ENCODE peak calls at places on chromosomes 5 and 9, in six cellular contexts. D, P, C, Z, K and X are unnamed samples.
A peak's percentile ranks its signal among the peaks of the same experiment; 100 is the strongest.

GRCh38 chr9:76658510-76659231 is 105.6 kb upstream of the PCA3 start:
- DNase-seq in C (peak; percentile 39), Z (peak; percentile 89), K (peak; percentile 26), P (peak; percentile 74), D (peak; percentile 76), X (no peak)

GRCh38 chr9:135080286-135081263 is 6.9 kb upstream of the OLFM1 start:
- DNase-seq in K (no peak), Z (no peak), C (no peak), P (no peak), D (no peak), X (no peak)

GRCh38 chr9:26949604-26950003 is 2.6 kb upstream of the PLAA start:
- DNase-seq in D (peak; percentile 24), K (peak; percentile 64), P (peak; percentile 33), C (peak; percentile 42), Z (no peak), X (no peak)

GRCh38 chr9:1170918-1171317 is 120.8 kb downstream of the DMRT2 start:
- DNase-seq in Z (no peak), D (no peak), P (no peak), K (no peak), C (no peak), X (no peak)

GRCh38 chr5:171650605-171651004 is 135.0 kb upstream of the SMIM23 start:
- DNase-seq in Z (no peak), D (no peak), K (no peak), C (no peak), P (no peak), X (no peak)

GRCh38 chr5:172534229-172535169 is 80.2 kb upstream of the SH3PXD2B start:
- DNase-seq in D (no peak), P (peak; percentile 42), C (peak; percentile 14), Z (no peak), K (peak; percentile 4), X (no peak)

GRCh38 chr5:92909545-92909962 is 671.5 kb downstream of the NR2F1-AS1 start:
- DNase-seq in P (peak; percentile 18), Z (peak; percentile 31), K (no peak), D (peak; percentile 11), C (peak; percentile 29), X (no peak)

GRCh38 chr5:65213921-65214525 is 267.7 kb downstream of the ADAMTS6 start:
- DNase-seq in P (peak; percentile 38), C (peak; percentile 45), K (peak; percentile 26), Z (peak; percentile 46), D (peak; percentile 39), X (no peak)

GRCh38 chr5:138282918-138283742 is 8.7 kb upstream of the GFRA3 start:
- DNase-seq in K (peak; percentile 34), D (peak; percentile 67), P (peak; percentile 67), C (peak; percentile 30), Z (peak; percentile 65), X (peak; percentile 17)

GRCh38 chr5:140345919-140346347 is 470 bp downstream of the HBEGF start:
- DNase-seq in C (peak; percentile 56), P (peak; percentile 83), D (peak; percentile 66), K (no peak), Z (peak; percentile 58), X (no peak)

GRCh38 chr5:16550316-16550952 is 66.4 kb downstream of the RETREG1 start:
- DNase-seq in K (peak; percentile 56), Z (peak; percentile 53), C (peak; percentile 96), P (peak; percentile 77), D (peak; percentile 49), X (no peak)

GRCh38 chr9:78786794-78787193 is 489.9 kb downstream of the PSAT1 start:
- DNase-seq in Z (peak; percentile 1), K (no peak), P (peak; percentile 87), C (peak; percentile 33), D (peak; percentile 76), X (no peak)

GRCh38 chr5:135211791-135212190 is 177.8 kb upstream of the PITX1 start:
- DNase-seq in Z (no peak), D (no peak), P (no peak), C (no peak), K (no peak), X (no peak)

GRCh38 chr9:24413651-24414050 is 132.0 kb downstream of the IZUMO3 start:
- DNase-seq in D (no peak), Z (no peak), K (no peak), P (peak; percentile 0), C (peak; percentile 56), X (no peak)

GRCh38 chr9:99431103-99431502 is 209.0 kb downstream of the SEC61B start:
- DNase-seq in D (peak; percentile 66), P (peak; percentile 48), C (no peak), Z (peak; percentile 58), K (no peak), X (no peak)

GRCh38 chr5:57094753-57095683 is 78.8 kb upstream of the GPBP1 start:
- DNase-seq in K (no peak), Z (no peak), D (no peak), P (peak; percentile 6), C (peak; percentile 13), X (peak; percentile 25)

GRCh38 chr5:134893748-134894505 is 11.0 kb upstream of the PCBD2 start:
- DNase-seq in P (no peak), C (no peak), Z (no peak), D (no peak), K (no peak), X (no peak)

GRCh38 chr9:132309056-132309455 is 45.7 kb downstream of the SETX start:
- DNase-seq in D (no peak), Z (no peak), P (no peak), K (no peak), C (no peak), X (no peak)

GRCh38 chr9:26413625-26414024 is 479.0 kb downstream of the CAAP1 start:
- DNase-seq in K (no peak), D (no peak), C (no peak), P (no peak), Z (no peak), X (no peak)

GRCh38 chr9:91844656-91845291 is 105.3 kb downstream of the ROR2 start:
- DNase-seq in P (no peak), C (no peak), K (no peak), Z (no peak), D (no peak), X (no peak)

GRCh38 chr9:111099199-111100005 is 61.1 kb upstream of the LPAR1 start:
- DNase-seq in C (no peak), D (no peak), P (no peak), Z (no peak), K (no peak), X (no peak)

GRCh38 chr9:137021979-137022619 is 5.9 kb downstream of the ABCA2 start:
- DNase-seq in C (peak; percentile 88), K (peak; percentile 92), D (peak; percentile 68), Z (peak; percentile 52), P (peak; percentile 85), X (peak; percentile 84)

GRCh38 chr5:472076-472655 is 29.2 kb downstream of the EXOC3 start:
- DNase-seq in C (no peak), K (no peak), Z (no peak), D (no peak), P (peak; percentile 71), X (no peak)

GRCh38 chr5:147731708-147732551 is 50.6 kb downstream of the JAKMIP2 start:
- DNase-seq in C (no peak), Z (no peak), D (no peak), P (no peak), K (no peak), X (no peak)

GRCh38 chr5:95781101-95781583 is 41.4 kb downstream of the GLRX start:
- DNase-seq in C (peak; percentile 73), K (peak; percentile 62), Z (peak; percentile 89), D (peak; percentile 85), P (peak; percentile 93), X (no peak)

GRCh38 chr5:43729846-43730478 is 127.0 kb downstream of the NNT start:
- DNase-seq in Z (peak; percentile 80), P (peak; percentile 48), K (peak; percentile 7), C (peak; percentile 55), D (peak; percentile 51), X (no peak)

GRCh38 chr9:136926749-136927148 is 17.8 kb downstream of the FBXW5 start:
- DNase-seq in K (no peak), D (no peak), P (no peak), C (no peak), Z (no peak), X (no peak)

GRCh38 chr9:73869261-73869660 is 627.9 kb upstream of the RORB start:
- DNase-seq in D (no peak), P (peak; percentile 24), C (peak; percentile 69), K (no peak), Z (peak; percentile 0), X (peak; percentile 87)

GRCh38 chr9:6552033-6552737 is 93.3 kb downstream of the GLDC start:
- DNase-seq in C (peak; percentile 47), Z (peak; percentile 89), D (peak; percentile 83), K (no peak), P (peak; percentile 8), X (no peak)

GRCh38 chr5:159178978-159179377 is 30.4 kb downstream of the RNF145 start:
- DNase-seq in K (peak; percentile 75), P (peak; percentile 99), D (peak; percentile 99), Z (peak; percentile 99), C (peak; percentile 81), X (peak; percentile 71)

GRCh38 chr9:113471566-113471965 is 8.0 kb downstream of the RGS3 start:
- DNase-seq in C (no peak), P (no peak), D (no peak), K (no peak), Z (no peak), X (no peak)

GRCh38 chr9:138103111-138103823 is 225.7 kb downstream of the CACNA1B start:
- DNase-seq in D (no peak), P (no peak), Z (no peak), K (no peak), C (no peak), X (no peak)
- H3K9ac ChIP-seq in D (no peak overlapping the region), P (no peak overlapping the region), Z (no peak overlapping the region), K (no peak overlapping the region), C (no peak overlapping the region), X (no peak overlapping the region)

DNA sequence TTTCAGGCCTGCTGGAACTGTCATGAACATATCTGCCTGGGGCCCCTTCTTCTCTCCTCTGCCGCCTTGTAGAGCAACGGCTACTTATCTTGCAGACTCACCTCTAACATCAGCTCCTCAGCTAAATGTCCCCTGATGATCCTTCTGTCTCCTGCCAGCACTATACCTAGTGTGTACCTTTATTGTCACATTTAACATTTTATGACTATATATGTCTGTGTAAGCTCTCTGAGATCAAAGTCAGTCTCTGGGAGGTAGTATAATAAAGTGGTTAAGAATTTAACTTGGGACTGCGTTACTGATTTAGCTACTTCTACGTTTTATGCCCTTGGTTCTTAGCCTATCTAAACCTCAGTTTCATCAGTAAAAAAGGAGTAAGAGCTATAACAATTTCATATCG is 2.2 kb downstream of the TMED7 start:
- DNase-seq in K (no peak), D (no peak), Z (no peak), P (no peak), C (no peak), X (no peak)
- H3K9ac ChIP-seq in K (peak overlapping the region; percentile 96), D (peak overlapping the region; percentile 95), Z (no peak overlapping the region), P (peak overlapping the region; percentile 99), C (peak overlapping the region; percentile 94), X (peak overlapping the region; percentile 4)

DNA sequence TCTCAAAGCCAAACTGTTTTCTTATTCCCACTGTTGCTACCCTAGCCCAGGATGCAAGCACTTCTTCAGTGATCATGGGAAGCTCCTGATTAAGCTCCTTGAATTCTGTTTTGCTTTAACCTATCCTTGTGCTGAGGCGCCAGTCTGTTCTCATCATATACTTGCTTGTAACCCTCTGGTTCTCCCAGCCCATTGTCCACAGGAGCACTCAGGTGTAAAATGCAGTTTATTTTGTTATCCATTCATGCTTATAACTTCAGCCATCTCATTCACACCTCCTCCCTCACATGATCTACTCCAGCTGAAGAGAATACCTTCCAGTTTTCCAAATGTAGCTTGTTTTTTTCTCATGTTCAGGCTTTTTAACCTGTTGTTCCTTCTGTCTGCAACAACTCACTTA is 402.1 kb upstream of the BRINP1 start:
- DNase-seq in P (no peak), C (no peak), Z (no peak), K (no peak), D (no peak), X (no peak)
- H3K9ac ChIP-seq in P (no peak overlapping the region), C (no peak overlapping the region), Z (no peak overlapping the region), K (no peak overlapping the region), D (no peak overlapping the region), X (no peak overlapping the region)

GRCh38 chr5:88890070-88890781 is 7.2 kb upstream of the MEF2C start:
- DNase-seq in D (no peak), Z (no peak), P (no peak), K (no peak), C (no peak), X (no peak)
- H3K9ac ChIP-seq in D (no peak overlapping the region), Z (peak overlapping the region; percentile 24), P (peak overlapping the region; percentile 65), K (no peak overlapping the region), C (peak overlapping the region; percentile 43), X (no peak overlapping the region)